ENCODE peak calls at places on chromosomes 7 and 10, in five cellular contexts. L is lung, V is OCI-LY7, W is stomach, Z is neural progenitor cell. A is an unnamed sample.
A peak's percentile ranks its signal among the peaks of the same experiment; 100 is the strongest.

GRCh38 chr10:49309691-49310371 is 10.9 kb downstream of the C10orf71 start:
- DNase-seq in W (no peak), V (peak; percentile 44), L (no peak), Z (no peak), A (no peak)

GRCh38 chr10:91050371-91051034 is 129.6 kb upstream of the ANKRD1 start:
- DNase-seq in W (no peak), L (no peak), Z (peak; percentile 30), V (no peak), A (no peak)

GRCh38 chr7:131493559-131493958 is 62.9 kb downstream of the PODXL start:
- DNase-seq in Z (peak; percentile 47), W (no peak), L (no peak), V (no peak), A (no peak)

GRCh38 chr7:186516-187113 is 5.8 kb upstream of the FAM20C start:
- DNase-seq in W (no peak), L (no peak), Z (no peak), V (no peak), A (no peak)

GRCh38 chr10:105150486-105150885 is 509.4 kb downstream of the SORCS3 start:
- DNase-seq in V (no peak), L (no peak), W (no peak), Z (no peak), A (no peak)

GRCh38 chr7:46486264-46487206 is 565.5 kb upstream of the IGFBP3 start:
- DNase-seq in V (no peak), Z (no peak), W (no peak), L (no peak), A (no peak)

GRCh38 chr10:58555930-58556311 is 43.2 kb downstream of the BICC1 start:
- DNase-seq in Z (no peak), L (no peak), V (no peak), W (no peak), A (no peak)

GRCh38 chr7:15166620-15167019 is 264.1 kb upstream of the DGKB start:
- DNase-seq in V (no peak), L (no peak), W (no peak), Z (no peak), A (no peak)

GRCh38 chr7:34949356-34949755 is 87.9 kb downstream of the DPY19L1 start:
- DNase-seq in W (no peak), V (no peak), Z (no peak), L (no peak), A (no peak)

GRCh38 chr10:60338002-60338564 is 51.6 kb downstream of the ANK3 start:
- DNase-seq in Z (no peak), V (no peak), L (no peak), W (no peak), A (no peak)

GRCh38 chr10:28533315-28533564 is 322 bp downstream of the WAC start:
- DNase-seq in L (no peak), Z (no peak), W (no peak), V (no peak), A (no peak)

GRCh38 chr7:155590215-155591023 is 44.1 kb upstream of the CNPY1 start:
- DNase-seq in W (peak; percentile 66), L (peak; percentile 78), V (peak; percentile 9), Z (no peak), A (no peak)

GRCh38 chr7:3649250-3649649 is 348.2 kb downstream of the SDK1 start:
- DNase-seq in W (no peak), Z (no peak), V (no peak), L (no peak), A (no peak)

GRCh38 chr10:27258838-27259532 is 18.4 kb upstream of the ACBD5 start:
- DNase-seq in W (peak; percentile 31), Z (peak; percentile 70), V (no peak), L (no peak), A (no peak)

GRCh38 chr7:6235029-6235627 is 37.3 kb downstream of the CYTH3 start:
- DNase-seq in Z (no peak), L (no peak), W (no peak), V (no peak), A (no peak)

GRCh38 chr7:45252248-45252647 is 94.7 kb downstream of the RAMP3 start:
- DNase-seq in V (no peak), Z (no peak), W (no peak), L (peak; percentile 11), A (no peak)

GRCh38 chr10:119501690-119502089 is 40.8 kb downstream of the RGS10 start:
- DNase-seq in L (no peak), W (no peak), Z (no peak), V (peak; percentile 23), A (no peak)

GRCh38 chr7:76023002-76023401 is 24.8 kb downstream of the STYXL1 start:
- DNase-seq in Z (no peak), V (no peak), W (no peak), L (no peak), A (no peak)

GRCh38 chr10:86105181-86105580 is 261.4 kb downstream of the GRID1 start:
- DNase-seq in W (no peak), V (no peak), Z (no peak), L (no peak), A (no peak)

GRCh38 chr10:70592746-70593512 is 9.6 kb downstream of the PRF1 start:
- DNase-seq in V (no peak), L (peak; percentile 23), Z (no peak), W (no peak), A (no peak)

GRCh38 chr7:49403844-49404243 is 369.6 kb upstream of the VWC2 start:
- DNase-seq in V (no peak), Z (no peak), L (no peak), W (no peak), A (no peak)

GRCh38 chr7:45178241-45179225 is 20.9 kb downstream of the RAMP3 start:
- DNase-seq in L (no peak), V (peak; percentile 22), Z (peak; percentile 22), W (no peak), A (peak; percentile 47)

GRCh38 chr10:17115683-17116082 is 13.9 kb downstream of the CUBN start:
- DNase-seq in W (no peak), Z (no peak), V (no peak), L (no peak), A (no peak)

GRCh38 chr10:77925795-77926565 is 575 bp downstream of the DLG5 start:
- DNase-seq in V (no peak), Z (peak; percentile 72), L (peak; percentile 56), W (peak; percentile 67), A (no peak)

GRCh38 chr10:7410306-7410799 is 481 bp downstream of the SFMBT2 start:
- DNase-seq in L (no peak), Z (peak; percentile 67), W (no peak), V (peak; percentile 43), A (peak; percentile 44)

GRCh38 chr7:20514364-20514763 is 101.1 kb upstream of the ABCB5 start:
- DNase-seq in V (no peak), W (peak; percentile 42), Z (no peak), L (no peak), A (peak; percentile 65)

GRCh38 chr10:17123062-17123661 is 6.4 kb downstream of the CUBN start:
- DNase-seq in V (no peak), Z (no peak), W (no peak), L (no peak), A (no peak)

GRCh38 chr7:39417642-39418041 is 148.6 kb upstream of the YAE1 start:
- DNase-seq in W (no peak), L (no peak), V (no peak), Z (no peak), A (no peak)

GRCh38 chr10:3887885-3888476 is 103.0 kb upstream of the KLF6 start:
- DNase-seq in L (no peak), Z (peak; percentile 76), W (no peak), V (no peak), A (peak; percentile 77)

GRCh38 chr7:112550468-112551060 is 69.8 kb downstream of the LSMEM1 start:
- DNase-seq in Z (peak; percentile 42), V (peak; percentile 71), L (no peak), W (no peak), A (no peak)

GRCh38 chr10:49047128-49047639 is 68.1 kb downstream of the VSTM4 start:
- DNase-seq in W (no peak), Z (no peak), V (no peak), L (peak; percentile 26), A (no peak)

DNA sequence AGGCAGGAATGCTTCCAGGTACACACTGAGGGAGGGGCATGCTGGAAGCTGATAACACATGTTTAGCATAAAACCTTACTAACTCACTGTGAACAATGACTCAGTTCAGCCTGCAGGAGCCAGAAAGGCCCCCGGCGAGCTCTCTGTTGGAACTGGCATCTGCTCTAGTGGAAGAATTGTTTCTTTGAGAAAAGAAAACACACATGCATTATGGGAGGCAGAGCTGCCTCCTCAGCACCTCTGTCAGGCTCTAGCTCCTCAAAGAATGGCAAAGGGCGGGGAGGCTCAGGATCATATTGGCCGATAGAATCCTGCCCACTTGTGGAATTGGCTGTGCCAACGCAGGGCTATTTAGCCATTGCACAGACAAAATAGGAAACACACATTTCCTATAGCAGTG is 338.3 kb downstream of the CXCL12 start:
- DNase-seq in V (no peak), W (peak; percentile 38), L (no peak), Z (peak; percentile 42), A (no peak)
- TF ChIP-seq CTCF in V (no peak), W (no peak), L (no peak), Z (peak; percentile 13), A (peak; percentile 27)

GRCh38 chr10:34669079-34669478 is 146.0 kb downstream of the PARD3 start:
- DNase-seq in Z (no peak), W (no peak), V (no peak), L (no peak), A (no peak)
- H3K4me1 ChIP-seq in Z (peaks cover 6% of the 10 kb centered on the region), W (peaks cover 8% of the 10 kb centered on the region), V (no peaks in the 10 kb centered on the region), L (peaks cover 2% of the 10 kb centered on the region), A (peaks cover 27% of the 10 kb centered on the region)

DNA sequence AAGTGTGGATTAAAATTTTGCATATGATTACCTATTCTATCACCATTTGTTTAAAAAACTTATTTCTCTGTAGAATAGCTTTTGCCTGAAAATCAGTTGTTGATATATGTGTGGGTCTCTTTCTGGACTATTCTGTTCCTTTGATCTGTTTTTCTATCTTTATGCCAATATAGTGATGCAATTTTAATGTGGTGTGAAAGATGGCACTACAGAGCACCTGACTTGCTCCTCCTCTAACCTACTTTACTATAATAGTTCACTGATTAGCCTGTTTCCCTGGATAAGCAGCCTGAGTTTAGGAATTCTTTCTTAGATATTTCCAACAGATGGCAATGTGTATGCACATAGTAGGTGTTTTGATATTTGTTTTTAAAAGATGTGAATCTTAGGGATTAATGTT is 294.5 kb downstream of the AUTS2 start:
- DNase-seq in W (no peak), V (peak; percentile 28), Z (no peak), L (no peak), A (no peak)
- TF ChIP-seq CTCF in W (no peak), V (peak; percentile 73), Z (no peak), L (no peak), A (no peak)

GRCh38 chr10:132109341-132110072 is 43.8 kb downstream of the JAKMIP3 start:
- DNase-seq in L (peak; percentile 26), Z (no peak), W (peak; percentile 23), V (no peak), A (no peak)
- H3K4me1 ChIP-seq in L (no peaks in the 10 kb centered on the region), Z (no peaks in the 10 kb centered on the region), W (no peaks in the 10 kb centered on the region), V (no peaks in the 10 kb centered on the region), A (no peaks in the 10 kb centered on the region)

A was measured in RWPE2.